ENCODE peak calls at places on chromosomes 12 and 14, in four cellular contexts. One of them, this sample, is unnamed.

GRCh38 chr14:63470877-63471565 is 72.2 kb downstream of the PPP2R5E start:
- DNase-seq in CD8-positive, alpha-beta T cell: no peak
- DNase-seq in 8988T: no peak
- DNase-seq in H7: no peak
- DNase-seq in this sample: no peak

GRCh38 chr12:57726884-57727757 is 11.4 kb downstream of the AGAP2 start:
- DNase-seq in H7: peak
- DNase-seq in CD8-positive, alpha-beta T cell: no peak
- DNase-seq in 8988T: peak
- DNase-seq in this sample: no peak

GRCh38 chr14:79510659-79511058 is 700.6 kb downstream of the DIO2 start:
- DNase-seq in 8988T: no peak
- DNase-seq in H7: no peak
- DNase-seq in CD8-positive, alpha-beta T cell: no peak
- DNase-seq in this sample: no peak

GRCh38 chr14:73795974-73796373 is 55.7 kb upstream of the PTGR2 start:
- DNase-seq in 8988T: no peak
- DNase-seq in H7: no peak
- DNase-seq in CD8-positive, alpha-beta T cell: no peak
- DNase-seq in this sample: no peak

GRCh38 chr12:31322651-31323248 is 3.2 kb downstream of the SINHCAF start:
- DNase-seq in CD8-positive, alpha-beta T cell: no peak
- DNase-seq in 8988T: peak
- DNase-seq in H7: peak
- DNase-seq in this sample: no peak

GRCh38 chr14:33057585-33057984 is 118.9 kb downstream of the NPAS3 start:
- DNase-seq in CD8-positive, alpha-beta T cell: no peak
- DNase-seq in H7: no peak
- DNase-seq in 8988T: no peak
- DNase-seq in this sample: no peak

GRCh38 chr12:39935275-39935674 is 170.6 kb downstream of the SLC2A13 start:
- DNase-seq in 8988T: no peak
- DNase-seq in H7: no peak
- DNase-seq in CD8-positive, alpha-beta T cell: no peak
- DNase-seq in this sample: no peak

GRCh38 chr12:116610971-116611541 is 51.9 kb downstream of the MAP1LC3B2 start:
- DNase-seq in CD8-positive, alpha-beta T cell: no peak
- DNase-seq in H7: no peak
- DNase-seq in 8988T: no peak
- DNase-seq in this sample: no peak

GRCh38 chr14:23910081-23910875 is 43.3 kb upstream of the DHRS4 start:
- DNase-seq in CD8-positive, alpha-beta T cell: no peak
- DNase-seq in H7: peak
- DNase-seq in 8988T: peak
- DNase-seq in this sample: no peak

GRCh38 chr12:95335948-95336347 is 118.3 kb downstream of the VEZT start:
- DNase-seq in H7: no peak
- DNase-seq in CD8-positive, alpha-beta T cell: no peak
- DNase-seq in 8988T: no peak
- DNase-seq in this sample: no peak

GRCh38 chr12:117538032-117538690 is 176.7 kb upstream of the NOS1 start:
- DNase-seq in CD8-positive, alpha-beta T cell: no peak
- DNase-seq in H7: no peak
- DNase-seq in 8988T: no peak
- DNase-seq in this sample: no peak

GRCh38 chr12:132633901-132634300 is 15.3 kb downstream of the P2RX2 start:
- DNase-seq in H7: peak
- DNase-seq in CD8-positive, alpha-beta T cell: no peak
- DNase-seq in 8988T: no peak
- DNase-seq in this sample: no peak

GRCh38 chr12:75706786-75707605 is 195.6 kb upstream of the KRR1 start:
- DNase-seq in 8988T: no peak
- DNase-seq in CD8-positive, alpha-beta T cell: no peak
- DNase-seq in H7: no peak
- DNase-seq in this sample: no peak